ENCODE peak calls at places on chromosomes 16 and 17, in ten cellular contexts. N is HCT116, K is transverse colon, A is HepG2, X is endothelial cell of umbilical vein, W is suprapubic skin, U is SK-N-MC, T is breast epithelium, E is GM23338, R is HL-60. O is an unnamed sample.

GRCh38 chr16:27097671-27098275 is 31.0 kb downstream of the C16orf82 start:
- DNase-seq in X (no peak), U (peak; percentile 73), A (no peak), T (peak; percentile 44), K (no peak), W (peak; percentile 6), E (no peak), N (no peak), R (no peak), O (no peak)

GRCh38 chr16:65059421-65059980 is 62.4 kb downstream of the CDH11 start:
- DNase-seq in W (no peak), X (no peak), R (no peak), E (no peak), T (no peak), K (no peak), N (no peak), A (no peak), U (no peak), O (no peak)

GRCh38 chr16:10978846-10979446 is 34.6 kb downstream of the CLEC16A start:
- DNase-seq in R (no peak), K (no peak), T (no peak), A (peak; percentile 58), E (no peak), W (no peak), X (no peak), U (no peak), N (no peak), O (no peak)

GRCh38 chr16:57679768-57680167 is 11.7 kb downstream of the ADGRG3 start:
- DNase-seq in K (no peak), A (no peak), U (no peak), W (no peak), N (no peak), T (no peak), X (no peak), R (no peak), E (peak; percentile 31), O (no peak)

GRCh38 chr16:711084-711483 is 3.8 kb upstream of the METRN start:
- DNase-seq in E (no peak), R (no peak), A (no peak), W (no peak), K (no peak), T (no peak), U (no peak), N (no peak), X (no peak), O (no peak)

GRCh38 chr17:34665803-34666763 is 86.7 kb downstream of the TMEM132E start:
- DNase-seq in U (no peak), X (no peak), T (peak; percentile 9), K (no peak), R (no peak), W (peak; percentile 53), N (no peak), E (peak; percentile 83), A (no peak), O (no peak)

GRCh38 chr16:2484898-2485508 is 10.1 kb downstream of the TBC1D24 start:
- DNase-seq in N (no peak), W (no peak), E (no peak), K (no peak), R (no peak), U (no peak), T (no peak), A (peak; percentile 95), X (no peak), O (no peak)

GRCh38 chr17:82803606-82804005 is 36.2 kb downstream of the ZNF750 start:
- DNase-seq in A (no peak), R (no peak), W (no peak), U (no peak), X (no peak), T (no peak), E (no peak), K (no peak), N (no peak), O (no peak)

GRCh38 chr17:9644910-9645751 is at the start of gene USP43:
- DNase-seq in R (peak; percentile 1), E (peak; percentile 79), W (peak; percentile 77), X (no peak), U (no peak), A (peak; percentile 6), N (peak; percentile 32), T (peak; percentile 59), K (peak; percentile 80), O (peak; percentile 59)

GRCh38 chr16:11672206-11673090 is 4.2 kb downstream of the SNN start:
- DNase-seq in R (peak; percentile 78), N (no peak), W (no peak), A (no peak), T (no peak), K (no peak), E (no peak), X (no peak), U (no peak), O (no peak)

GRCh38 chr16:5044011-5044540 is 10.3 kb upstream of the NAGPA start:
- DNase-seq in X (no peak), R (no peak), A (no peak), W (no peak), K (no peak), E (no peak), U (no peak), T (no peak), N (no peak), O (no peak)

GRCh38 chr17:41263212-41263611 is 2.0 kb upstream of the KRTAP9-6 start:
- DNase-seq in T (no peak), E (no peak), R (no peak), U (no peak), K (no peak), W (no peak), X (no peak), A (no peak), N (no peak), O (no peak)

GRCh38 chr17:44310188-44310587 is 1.8 kb downstream of the RUNDC3A start:
- DNase-seq in T (no peak), N (no peak), A (no peak), W (no peak), K (no peak), R (peak; percentile 43), X (no peak), U (no peak), E (no peak), O (no peak)

GRCh38 chr16:2006317-2006716 is 3.3 kb downstream of the ZNF598 start:
- DNase-seq in A (no peak), N (no peak), R (no peak), E (no peak), T (no peak), W (no peak), K (no peak), X (no peak), U (no peak), O (no peak)

DNA sequence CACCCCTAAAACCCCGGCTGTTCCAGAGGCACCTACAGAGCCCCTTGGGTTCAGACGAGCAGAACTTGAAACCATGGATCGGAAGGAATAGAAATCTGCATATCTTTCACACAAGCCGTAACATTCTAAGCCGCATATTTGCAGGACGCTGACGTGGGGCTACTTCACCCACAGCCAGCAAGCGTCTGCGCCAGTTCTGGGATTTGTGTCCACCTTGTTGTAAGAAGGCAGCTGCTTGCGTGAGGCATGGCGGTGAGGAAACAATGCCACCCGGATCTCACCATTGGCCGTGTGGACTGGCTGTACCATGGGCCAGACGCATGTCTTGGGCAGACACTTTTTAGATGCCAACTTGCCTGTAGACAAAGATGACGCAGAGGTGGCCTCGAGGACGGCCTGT is 34.5 kb downstream of the TNFRSF13B start:
- DNase-seq in A (no peak), K (no peak), T (peak; percentile 28), R (no peak), X (no peak), N (no peak), U (no peak), W (peak; percentile 60), E (no peak), O (no peak)
- TF ChIP-seq POLR2AphosphoS5 in A (no peak), K (no peak), T (no peak), R (no peak), X (no peak), N (no peak), U (no peak), W (no peak), E (no peak), O (no peak)

GRCh38 chr16:54654429-54654828 is 276.2 kb upstream of the IRX5 start:
- DNase-seq in A (no peak), R (no peak), W (no peak), K (no peak), N (no peak), X (no peak), U (no peak), E (peak; percentile 18), T (no peak), O (no peak)
- H3K4me3 ChIP-seq in A (no peak overlapping the region), R (no peak overlapping the region), W (no peak overlapping the region), K (no peak overlapping the region), N (no peak overlapping the region), X (no peak overlapping the region), U (peak overlapping the region; percentile 22), E (peak overlapping the region; percentile 39), T (no peak overlapping the region), O (no peak overlapping the region)

DNA sequence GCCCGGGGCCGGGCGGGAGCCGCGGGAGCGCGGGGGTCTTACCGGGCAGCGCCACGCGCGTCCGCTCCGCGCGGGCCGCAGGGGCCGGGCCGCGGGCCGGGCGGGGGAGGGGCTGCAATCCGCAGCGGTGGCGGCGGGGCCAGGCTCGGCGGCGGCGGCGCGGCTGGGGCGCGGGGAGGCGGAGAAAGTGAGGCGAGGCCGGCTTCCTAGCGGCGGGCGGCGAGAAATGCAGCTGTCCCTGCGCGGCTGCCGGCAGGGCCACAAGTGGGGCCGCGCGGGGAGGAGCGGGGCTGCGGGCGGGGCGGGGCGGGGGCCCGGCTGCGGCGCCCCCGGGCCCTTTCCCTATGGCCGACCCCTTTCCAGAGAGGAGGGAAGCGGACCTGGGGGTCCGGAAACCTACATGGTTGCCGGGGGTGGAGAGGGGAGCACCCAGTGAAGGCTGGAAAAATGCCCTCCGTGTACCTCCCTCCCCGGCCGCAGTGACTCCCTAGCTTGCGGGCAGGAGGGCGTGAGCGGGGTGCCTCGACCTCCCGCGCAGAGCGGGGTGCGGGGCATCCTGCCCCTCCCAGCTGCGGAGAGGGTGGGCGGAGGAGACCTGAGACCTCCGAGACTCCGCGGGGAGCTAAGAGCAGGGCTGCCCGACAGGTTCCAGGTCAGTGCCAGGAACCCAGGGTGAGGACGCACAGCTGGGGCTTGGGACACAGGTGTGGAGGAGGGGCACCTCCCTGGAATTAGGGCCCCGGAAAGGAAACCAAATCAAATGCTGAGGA is at the start of gene CUEDC1:
- DNase-seq in K (peak; percentile 82), U (no peak), R (peak; percentile 63), A (no peak), X (peak; percentile 56), E (peak; percentile 76), W (no peak), N (no peak), T (peak; percentile 80), O (peak; percentile 67)
- TF ChIP-seq POLR2AphosphoS5 in K (peak; percentile 61), U (no peak), R (no peak), A (no peak), X (no peak), E (no peak), W (no peak), N (peak; percentile 20), T (no peak), O (no peak)

DNA sequence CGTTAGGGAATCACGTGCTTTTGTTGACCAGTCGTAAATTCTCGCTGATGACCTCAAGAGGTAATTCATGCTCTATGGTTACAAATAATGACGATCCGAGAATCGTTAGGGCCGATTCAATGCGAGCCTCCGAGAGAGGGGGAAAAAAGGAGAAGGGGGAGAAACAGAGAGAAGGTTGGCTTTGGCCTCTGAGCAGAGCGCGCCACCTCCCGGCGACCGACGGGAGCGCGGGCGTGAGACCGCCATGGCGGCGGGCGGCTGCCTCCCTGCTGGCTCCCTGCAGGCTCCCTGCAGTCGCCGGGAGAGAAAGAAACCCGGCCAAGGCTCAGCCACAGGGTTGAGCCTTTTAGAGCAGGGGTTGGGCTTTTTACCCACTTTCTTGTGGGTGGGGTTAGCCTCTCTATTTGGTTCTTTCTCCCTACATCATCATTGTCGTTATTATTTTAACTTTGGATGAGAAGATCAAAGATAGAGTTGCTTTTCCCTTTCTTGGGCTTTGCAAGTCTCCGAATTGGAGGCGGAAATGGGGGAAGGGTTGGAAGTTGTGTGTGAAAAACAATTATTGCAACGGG is 347 bp upstream of the HOXB5 start:
- DNase-seq in K (peak; percentile 79), A (peak; percentile 31), E (peak; percentile 87), W (no peak), N (no peak), U (no peak), T (peak; percentile 79), X (peak; percentile 86), R (peak; percentile 58), O (peak; percentile 20)
- H3K4me3 ChIP-seq in K (peak overlapping the region; percentile 31), A (peak overlapping the region; percentile 9), E (peak overlapping the region; percentile 37), W (peak overlapping the region; percentile 43), N (no peak overlapping the region), U (peak overlapping the region; percentile 76), T (peak overlapping the region; percentile 43), X (no peak overlapping the region), R (no peak overlapping the region), O (no peak overlapping the region)

O was measured in prostate gland.